ENCODE peak calls at places on chromosomes 12 and 14, in six cellular contexts. One of them, this sample, is unnamed.

GRCh38 chr14:36820111-36820709 is 158.6 kb downstream of the PAX9 start:
- DNase-seq in ovary: no peak
- DNase-seq in testis: no peak
- DNase-seq in lower leg skin: no peak
- DNase-seq in Peyer's patch: no peak
- DNase-seq in H1: no peak
- DNase-seq in this sample: no peak

GRCh38 chr12:30794591-30795409 is 40.0 kb upstream of the CAPRIN2 start:
- DNase-seq in H1: no peak
- DNase-seq in ovary: no peak
- DNase-seq in lower leg skin: no peak
- DNase-seq in testis: no peak
- DNase-seq in Peyer's patch: no peak
- DNase-seq in this sample: peak; percentile 19

GRCh38 chr12:67811437-67812361 is 163.2 kb downstream of the DYRK2 start:
- DNase-seq in Peyer's patch: no peak
- DNase-seq in ovary: no peak
- DNase-seq in testis: no peak
- DNase-seq in lower leg skin: no peak
- DNase-seq in H1: no peak
- DNase-seq in this sample: peak; percentile 1

GRCh38 chr12:75720807-75721206 is 209.4 kb upstream of the KRR1 start:
- DNase-seq in ovary: no peak
- DNase-seq in Peyer's patch: no peak
- DNase-seq in testis: no peak
- DNase-seq in lower leg skin: no peak
- DNase-seq in H1: no peak
- DNase-seq in this sample: no peak

GRCh38 chr12:62268956-62269355 is 8.8 kb downstream of the USP15 start:
- DNase-seq in H1: no peak
- DNase-seq in lower leg skin: no peak
- DNase-seq in testis: no peak
- DNase-seq in Peyer's patch: no peak
- DNase-seq in ovary: no peak
- DNase-seq in this sample: peak; percentile 79

GRCh38 chr12:115506822-115507629 is 770.5 kb downstream of the MED13L start:
- DNase-seq in ovary: no peak
- DNase-seq in lower leg skin: no peak
- DNase-seq in H1: no peak
- DNase-seq in Peyer's patch: no peak
- DNase-seq in testis: no peak
- DNase-seq in this sample: no peak

GRCh38 chr12:30796508-30796780 is 41.7 kb upstream of the CAPRIN2 start:
- DNase-seq in testis: no peak
- DNase-seq in ovary: peak; percentile 32
- DNase-seq in H1: no peak
- DNase-seq in Peyer's patch: peak; percentile 53
- DNase-seq in lower leg skin: peak; percentile 86
- DNase-seq in this sample: no peak

GRCh38 chr12:49762468-49762847 is 21.1 kb downstream of the TMBIM6 start:
- DNase-seq in Peyer's patch: no peak
- DNase-seq in testis: no peak
- DNase-seq in lower leg skin: peak; percentile 40
- DNase-seq in ovary: no peak
- DNase-seq in H1: no peak
- DNase-seq in this sample: no peak

GRCh38 chr14:75401356-75401755 is 26.5 kb upstream of the JDP2 start:
- DNase-seq in testis: peak; percentile 31
- DNase-seq in ovary: peak; percentile 56
- DNase-seq in H1: no peak
- DNase-seq in Peyer's patch: peak; percentile 58
- DNase-seq in lower leg skin: peak; percentile 89
- DNase-seq in this sample: no peak

GRCh38 chr14:56342419-56342901 is 224.2 kb downstream of the PELI2 start:
- DNase-seq in Peyer's patch: no peak
- DNase-seq in testis: no peak
- DNase-seq in ovary: no peak
- DNase-seq in H1: no peak
- DNase-seq in lower leg skin: no peak
- DNase-seq in this sample: no peak

GRCh38 chr14:85416771-85417170 is 113.2 kb upstream of the FLRT2 start:
- DNase-seq in Peyer's patch: no peak
- DNase-seq in H1: no peak
- DNase-seq in lower leg skin: no peak
- DNase-seq in ovary: no peak
- DNase-seq in testis: no peak
- DNase-seq in this sample: no peak

GRCh38 chr12:106072751-106073150 is 66.0 kb downstream of the NUAK1 start:
- DNase-seq in lower leg skin: no peak
- DNase-seq in H1: no peak
- DNase-seq in Peyer's patch: no peak
- DNase-seq in testis: no peak
- DNase-seq in ovary: no peak
- DNase-seq in this sample: no peak

GRCh38 chr12:18250313-18250916 is 10.9 kb upstream of the PIK3C2G start:
- DNase-seq in H1: no peak
- DNase-seq in lower leg skin: no peak
- DNase-seq in Peyer's patch: no peak
- DNase-seq in ovary: no peak
- DNase-seq in testis: no peak
- DNase-seq in this sample: peak; percentile 41

GRCh38 chr14:23468704-23469126 is 788 bp upstream of the NGDN start:
- DNase-seq in testis: no peak
- DNase-seq in ovary: no peak
- DNase-seq in Peyer's patch: no peak
- DNase-seq in H1: no peak
- DNase-seq in lower leg skin: no peak
- DNase-seq in this sample: no peak

GRCh38 chr14:23465261-23465660 is 4.2 kb upstream of the NGDN start:
- DNase-seq in testis: peak; percentile 32
- DNase-seq in Peyer's patch: no peak
- DNase-seq in lower leg skin: no peak
- DNase-seq in H1: no peak
- DNase-seq in ovary: no peak
- DNase-seq in this sample: no peak

GRCh38 chr14:23470947-23471346 is 1.4 kb downstream of the NGDN start:
- DNase-seq in H1: no peak
- DNase-seq in lower leg skin: no peak
- DNase-seq in Peyer's patch: no peak
- DNase-seq in ovary: no peak
- DNase-seq in testis: no peak
- DNase-seq in this sample: no peak

GRCh38 chr14:23469906-23470403 is 452 bp downstream of the NGDN start:
- DNase-seq in ovary: no peak
- DNase-seq in testis: no peak
- DNase-seq in lower leg skin: no peak
- DNase-seq in Peyer's patch: no peak
- DNase-seq in H1: no peak
- DNase-seq in this sample: no peak

GRCh38 chr14:23469127-23469905 is at the start of gene NGDN:
- DNase-seq in lower leg skin: peak; percentile 98
- DNase-seq in testis: peak; percentile 98
- DNase-seq in Peyer's patch: peak; percentile 92
- DNase-seq in H1: peak; percentile 96
- DNase-seq in ovary: peak; percentile 94
- DNase-seq in this sample: peak; percentile 99
- TF ChIP-seq POLR2A in lower leg skin: peak; percentile 70
- TF ChIP-seq POLR2A in testis: peak; percentile 12
- TF ChIP-seq POLR2A in Peyer's patch: peak; percentile 27
- TF ChIP-seq POLR2A in H1: peak; percentile 85
- TF ChIP-seq POLR2A in ovary: peak; percentile 53
- TF ChIP-seq POLR2A in this sample: peak; percentile 90

GRCh38 chr12:112978163-112979081 is at the start of gene OAS2:
- DNase-seq in lower leg skin: peak; percentile 89
- DNase-seq in ovary: no peak
- DNase-seq in H1: no peak
- DNase-seq in testis: peak; percentile 65
- DNase-seq in Peyer's patch: peak; percentile 61
- DNase-seq in this sample: no peak
- TF ChIP-seq POLR2A in lower leg skin: no peak
- TF ChIP-seq POLR2A in ovary: no peak
- TF ChIP-seq POLR2A in H1: no peak
- TF ChIP-seq POLR2A in testis: no peak
- TF ChIP-seq POLR2A in Peyer's patch: peak; percentile 60
- TF ChIP-seq POLR2A in this sample: no peak

GRCh38 chr12:68944296-68945076 is 11.5 kb upstream of the CPM start:
- DNase-seq in H1: no peak
- DNase-seq in lower leg skin: no peak
- DNase-seq in Peyer's patch: no peak
- DNase-seq in ovary: no peak
- DNase-seq in testis: no peak
- DNase-seq in this sample: no peak

GRCh38 chr12:68934392-68934791 is 1.4 kb upstream of the CPM start:
- DNase-seq in Peyer's patch: no peak
- DNase-seq in lower leg skin: no peak
- DNase-seq in H1: no peak
- DNase-seq in ovary: no peak
- DNase-seq in testis: no peak
- DNase-seq in this sample: no peak

GRCh38 chr12:68940731-68941130 is 7.8 kb upstream of the CPM start:
- DNase-seq in H1: no peak
- DNase-seq in testis: no peak
- DNase-seq in lower leg skin: no peak
- DNase-seq in ovary: no peak
- DNase-seq in Peyer's patch: no peak
- DNase-seq in this sample: no peak

GRCh38 chr12:68943848-68944247 is 10.9 kb upstream of the CPM start:
- DNase-seq in Peyer's patch: no peak
- DNase-seq in ovary: no peak
- DNase-seq in H1: no peak
- DNase-seq in lower leg skin: no peak
- DNase-seq in testis: no peak
- DNase-seq in this sample: no peak

DNA sequence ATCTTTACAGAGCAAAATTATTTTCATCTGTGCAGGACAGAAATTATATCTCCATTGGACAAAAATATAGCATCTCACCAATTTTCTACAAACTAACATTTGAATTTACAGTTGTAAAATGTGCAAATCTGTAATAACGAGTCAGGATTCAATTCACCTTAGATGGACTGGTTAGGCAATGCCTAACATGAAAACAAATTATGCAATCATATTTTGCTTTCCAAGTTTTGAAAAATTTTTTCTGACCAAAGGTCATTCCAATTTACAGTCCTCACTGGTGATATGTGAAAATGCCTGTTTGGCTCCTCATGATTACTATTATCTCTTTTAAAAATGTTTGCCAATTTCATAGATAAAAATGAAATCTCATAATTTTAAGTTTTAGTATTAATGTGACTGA is 6.5 kb upstream of the CPM start:
- DNase-seq in testis: no peak
- DNase-seq in Peyer's patch: no peak
- DNase-seq in lower leg skin: no peak
- DNase-seq in H1: no peak
- DNase-seq in ovary: no peak
- DNase-seq in this sample: no peak
- TF ChIP-seq POLR2A in testis: no peak
- TF ChIP-seq POLR2A in Peyer's patch: no peak
- TF ChIP-seq POLR2A in lower leg skin: no peak
- TF ChIP-seq POLR2A in H1: no peak
- TF ChIP-seq POLR2A in ovary: no peak
- TF ChIP-seq POLR2A in this sample: no peak

DNA sequence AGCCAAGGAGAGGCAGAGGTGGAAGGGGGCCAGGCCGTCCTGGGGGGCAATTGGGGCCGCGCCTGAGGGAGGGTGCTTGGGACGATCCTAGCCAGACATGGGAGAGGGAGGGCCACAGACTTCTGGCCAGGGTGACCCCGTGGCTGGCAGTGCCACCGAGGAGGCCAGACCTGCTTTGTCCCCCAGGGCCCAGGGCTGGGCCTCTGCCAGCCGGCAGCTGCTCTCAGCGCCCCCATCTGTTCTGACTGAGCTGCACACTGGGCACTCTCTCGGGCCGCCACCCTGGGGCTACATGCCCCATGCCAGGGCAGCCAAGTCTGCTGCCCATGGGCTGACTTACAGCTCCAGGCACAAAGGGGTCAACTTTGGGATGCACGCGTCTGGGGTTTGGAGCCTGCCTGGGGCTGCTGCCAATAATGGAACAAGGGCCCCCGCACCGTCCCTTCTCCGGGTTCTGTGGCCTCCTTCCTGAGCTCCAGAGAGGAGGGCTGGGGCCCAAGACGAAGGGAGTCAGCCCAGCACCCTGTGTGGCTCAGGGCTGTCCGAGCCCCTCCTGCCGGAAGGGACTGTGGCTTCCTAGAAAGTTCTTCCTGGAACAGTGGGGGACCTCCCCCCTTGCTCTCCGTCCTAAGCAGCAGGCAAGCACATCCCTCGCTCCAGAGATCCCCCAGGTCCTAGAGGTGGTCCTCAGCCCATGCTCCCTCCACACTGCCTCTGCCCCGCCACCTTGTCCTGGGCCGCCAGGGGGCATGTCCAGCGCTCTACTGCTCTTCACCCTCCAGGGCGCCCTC is 1.1 kb downstream of the ADSS1 start:
- DNase-seq in H1: peak; percentile 70
- DNase-seq in testis: peak; percentile 51
- DNase-seq in Peyer's patch: no peak
- DNase-seq in lower leg skin: no peak
- DNase-seq in ovary: no peak
- DNase-seq in this sample: peak; percentile 22
- TF ChIP-seq POLR2A in H1: no peak
- TF ChIP-seq POLR2A in testis: no peak
- TF ChIP-seq POLR2A in Peyer's patch: no peak
- TF ChIP-seq POLR2A in lower leg skin: no peak
- TF ChIP-seq POLR2A in ovary: no peak
- TF ChIP-seq POLR2A in this sample: no peak

GRCh38 chr14:103086771-103087342 is 2.8 kb downstream of the LBHD2 start:
- DNase-seq in ovary: no peak
- DNase-seq in Peyer's patch: no peak
- DNase-seq in testis: no peak
- DNase-seq in H1: no peak
- DNase-seq in lower leg skin: no peak
- DNase-seq in this sample: no peak
- TF ChIP-seq POLR2A in ovary: no peak
- TF ChIP-seq POLR2A in Peyer's patch: no peak
- TF ChIP-seq POLR2A in testis: no peak
- TF ChIP-seq POLR2A in H1: no peak
- TF ChIP-seq POLR2A in lower leg skin: no peak
- TF ChIP-seq POLR2A in this sample: no peak

This sample was measured in erythroblast.